ENCODE peak calls at places on chromosomes 1 and 21, in seven cellular contexts. One of them, this sample, is unnamed.

GRCh38 chr1:10678395-10678794 is 118.1 kb downstream of the CASZ1 start:
- DNase-seq in lower lobe of right lung: no peak
- DNase-seq in GM12865: no peak
- DNase-seq in OCI-LY7: no peak
- DNase-seq in endothelial cell: no peak
- DNase-seq in sigmoid colon: no peak
- DNase-seq in tibial artery: no peak
- DNase-seq in this sample: no peak

GRCh38 chr1:172885976-172886375 is 164.8 kb downstream of the TNFSF18 start:
- DNase-seq in lower lobe of right lung: no peak
- DNase-seq in GM12865: no peak
- DNase-seq in OCI-LY7: no peak
- DNase-seq in sigmoid colon: no peak
- DNase-seq in endothelial cell: no peak
- DNase-seq in tibial artery: no peak
- DNase-seq in this sample: no peak

GRCh38 chr1:35931424-35932157 is 686 bp downstream of the AGO3 start:
- DNase-seq in endothelial cell: no peak
- DNase-seq in tibial artery: peak
- DNase-seq in OCI-LY7: no peak
- DNase-seq in sigmoid colon: no peak
- DNase-seq in GM12865: no peak
- DNase-seq in lower lobe of right lung: peak
- DNase-seq in this sample: peak

GRCh38 chr1:216153130-216153529 is 270.1 kb downstream of the USH2A start:
- DNase-seq in OCI-LY7: no peak
- DNase-seq in GM12865: no peak
- DNase-seq in lower lobe of right lung: no peak
- DNase-seq in sigmoid colon: no peak
- DNase-seq in tibial artery: no peak
- DNase-seq in endothelial cell: no peak
- DNase-seq in this sample: no peak

GRCh38 chr1:87572891-87573290 is 244.2 kb downstream of the LMO4 start:
- DNase-seq in OCI-LY7: no peak
- DNase-seq in endothelial cell: no peak
- DNase-seq in sigmoid colon: no peak
- DNase-seq in GM12865: no peak
- DNase-seq in tibial artery: no peak
- DNase-seq in lower lobe of right lung: no peak
- DNase-seq in this sample: no peak

GRCh38 chr1:229843627-229844238 is 217.7 kb downstream of the URB2 start:
- DNase-seq in tibial artery: no peak
- DNase-seq in endothelial cell: no peak
- DNase-seq in OCI-LY7: peak
- DNase-seq in GM12865: peak
- DNase-seq in sigmoid colon: peak
- DNase-seq in lower lobe of right lung: no peak
- DNase-seq in this sample: no peak

GRCh38 chr1:199522338-199522737 is 505.2 kb upstream of the NR5A2 start:
- DNase-seq in lower lobe of right lung: no peak
- DNase-seq in GM12865: no peak
- DNase-seq in tibial artery: no peak
- DNase-seq in endothelial cell: no peak
- DNase-seq in sigmoid colon: no peak
- DNase-seq in OCI-LY7: no peak
- DNase-seq in this sample: no peak

GRCh38 chr1:36116906-36117305 is 8.1 kb downstream of the COL8A2 start:
- DNase-seq in OCI-LY7: no peak
- DNase-seq in lower lobe of right lung: no peak
- DNase-seq in endothelial cell: no peak
- DNase-seq in tibial artery: no peak
- DNase-seq in sigmoid colon: no peak
- DNase-seq in GM12865: no peak
- DNase-seq in this sample: no peak

GRCh38 chr1:77370161-77370560 is 88.3 kb downstream of the AK5 start:
- DNase-seq in lower lobe of right lung: no peak
- DNase-seq in GM12865: no peak
- DNase-seq in endothelial cell: no peak
- DNase-seq in tibial artery: no peak
- DNase-seq in OCI-LY7: no peak
- DNase-seq in sigmoid colon: no peak
- DNase-seq in this sample: no peak

GRCh38 chr1:162847839-162848453 is 13.0 kb downstream of the CCDC190 start:
- DNase-seq in lower lobe of right lung: peak
- DNase-seq in tibial artery: peak
- DNase-seq in endothelial cell: peak
- DNase-seq in OCI-LY7: peak
- DNase-seq in GM12865: peak
- DNase-seq in sigmoid colon: peak
- DNase-seq in this sample: peak

GRCh38 chr1:182766881-182767645 is 22.5 kb upstream of the NPL start:
- DNase-seq in sigmoid colon: no peak
- DNase-seq in lower lobe of right lung: no peak
- DNase-seq in tibial artery: no peak
- DNase-seq in endothelial cell: no peak
- DNase-seq in GM12865: no peak
- DNase-seq in OCI-LY7: no peak
- DNase-seq in this sample: no peak

GRCh38 chr1:231869364-231869763 is 242.8 kb downstream of the DISC1 start:
- DNase-seq in OCI-LY7: peak
- DNase-seq in sigmoid colon: no peak
- DNase-seq in endothelial cell: no peak
- DNase-seq in tibial artery: peak
- DNase-seq in lower lobe of right lung: no peak
- DNase-seq in GM12865: no peak
- DNase-seq in this sample: no peak

DNA sequence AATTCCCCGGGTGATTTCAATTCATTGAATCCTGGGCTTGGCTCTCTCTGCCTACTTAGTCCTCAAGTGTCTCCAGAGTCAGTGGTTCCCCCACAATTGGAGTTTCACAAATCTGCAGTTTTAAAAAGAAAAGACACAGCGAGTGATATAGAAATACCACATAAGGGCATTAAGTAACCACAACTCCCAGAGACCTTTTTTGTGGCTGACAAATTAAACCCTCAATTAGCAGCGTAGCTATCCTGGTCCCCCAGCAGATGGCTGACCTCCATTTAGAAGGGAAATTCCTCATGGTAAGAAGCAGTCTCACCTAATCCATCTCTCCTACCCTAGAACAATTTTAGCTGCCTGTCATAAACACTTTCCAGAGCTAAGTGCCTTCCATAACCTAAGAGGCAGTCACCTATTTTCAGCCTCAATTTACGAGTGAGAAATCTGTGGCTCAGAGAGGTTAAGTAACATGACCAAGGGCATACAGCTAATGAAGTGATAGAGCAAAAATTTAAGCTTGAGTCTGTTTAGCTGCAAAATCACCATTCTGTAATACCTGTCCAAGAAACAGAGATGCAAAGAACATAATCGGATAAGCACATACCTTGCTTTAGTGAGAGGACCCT is 56.0 kb upstream of the NBPF3 start:
- DNase-seq in lower lobe of right lung: no peak
- DNase-seq in OCI-LY7: no peak
- DNase-seq in tibial artery: no peak
- DNase-seq in endothelial cell: no peak
- DNase-seq in sigmoid colon: no peak
- DNase-seq in GM12865: peak
- DNase-seq in this sample: no peak
- TF ChIP-seq CTCF in lower lobe of right lung: no peak
- TF ChIP-seq CTCF in OCI-LY7: peak
- TF ChIP-seq CTCF in tibial artery: no peak
- TF ChIP-seq CTCF in endothelial cell: no peak
- TF ChIP-seq CTCF in sigmoid colon: no peak
- TF ChIP-seq CTCF in GM12865: no peak
- TF ChIP-seq CTCF in this sample: no peak

DNA sequence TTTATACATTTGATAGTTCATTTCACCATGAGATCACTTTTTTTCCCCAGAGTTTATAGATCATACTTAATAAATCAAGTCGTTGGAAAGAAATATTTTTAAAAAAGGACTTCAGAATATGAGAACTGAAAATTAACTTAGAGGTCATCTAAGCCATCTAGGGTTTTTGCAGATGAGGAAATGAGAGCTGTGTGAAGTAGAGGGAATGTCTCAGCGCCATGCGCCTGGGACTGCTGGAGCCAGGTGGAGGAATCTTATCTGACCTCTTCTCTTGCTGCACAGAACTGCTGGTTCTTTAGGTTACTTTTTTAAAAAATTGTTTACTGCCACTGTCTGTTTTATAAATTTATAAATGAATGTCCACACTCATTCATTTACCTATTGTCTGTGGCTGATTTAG is 11.5 kb downstream of the SH3BGR start:
- DNase-seq in lower lobe of right lung: no peak
- DNase-seq in endothelial cell: no peak
- DNase-seq in tibial artery: no peak
- DNase-seq in sigmoid colon: no peak
- DNase-seq in OCI-LY7: no peak
- DNase-seq in GM12865: no peak
- DNase-seq in this sample: no peak
- TF ChIP-seq CTCF in lower lobe of right lung: no peak
- TF ChIP-seq CTCF in endothelial cell: no peak
- TF ChIP-seq CTCF in tibial artery: no peak
- TF ChIP-seq CTCF in sigmoid colon: no peak
- TF ChIP-seq CTCF in OCI-LY7: no peak
- TF ChIP-seq CTCF in GM12865: no peak
- TF ChIP-seq CTCF in this sample: no peak

DNA sequence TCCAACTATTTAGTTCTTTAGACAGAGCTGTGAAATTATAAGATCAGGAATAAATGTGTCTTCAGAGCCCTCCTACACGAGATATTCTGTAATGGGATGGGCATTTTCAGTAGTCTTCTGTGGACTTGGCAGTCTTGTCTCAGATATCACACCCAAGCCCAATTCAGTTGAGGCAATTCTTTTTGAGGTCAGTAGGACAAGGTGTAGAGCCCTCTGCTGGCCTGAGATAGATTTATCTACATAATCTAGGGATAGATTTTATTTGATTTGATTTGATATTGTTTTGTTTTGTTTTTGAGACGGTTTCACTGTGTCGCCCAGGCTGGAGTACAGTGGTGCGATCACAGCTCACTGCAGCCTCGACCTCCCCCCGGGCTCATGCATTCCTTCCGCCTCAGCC is 77.5 kb downstream of the FMN2 start:
- DNase-seq in GM12865: no peak
- DNase-seq in endothelial cell: no peak
- DNase-seq in tibial artery: no peak
- DNase-seq in OCI-LY7: peak
- DNase-seq in sigmoid colon: no peak
- DNase-seq in lower lobe of right lung: no peak
- DNase-seq in this sample: no peak
- TF ChIP-seq CTCF in GM12865: no peak
- TF ChIP-seq CTCF in endothelial cell: peak
- TF ChIP-seq CTCF in tibial artery: no peak
- TF ChIP-seq CTCF in OCI-LY7: peak
- TF ChIP-seq CTCF in sigmoid colon: peak
- TF ChIP-seq CTCF in lower lobe of right lung: no peak
- TF ChIP-seq CTCF in this sample: peak

DNA sequence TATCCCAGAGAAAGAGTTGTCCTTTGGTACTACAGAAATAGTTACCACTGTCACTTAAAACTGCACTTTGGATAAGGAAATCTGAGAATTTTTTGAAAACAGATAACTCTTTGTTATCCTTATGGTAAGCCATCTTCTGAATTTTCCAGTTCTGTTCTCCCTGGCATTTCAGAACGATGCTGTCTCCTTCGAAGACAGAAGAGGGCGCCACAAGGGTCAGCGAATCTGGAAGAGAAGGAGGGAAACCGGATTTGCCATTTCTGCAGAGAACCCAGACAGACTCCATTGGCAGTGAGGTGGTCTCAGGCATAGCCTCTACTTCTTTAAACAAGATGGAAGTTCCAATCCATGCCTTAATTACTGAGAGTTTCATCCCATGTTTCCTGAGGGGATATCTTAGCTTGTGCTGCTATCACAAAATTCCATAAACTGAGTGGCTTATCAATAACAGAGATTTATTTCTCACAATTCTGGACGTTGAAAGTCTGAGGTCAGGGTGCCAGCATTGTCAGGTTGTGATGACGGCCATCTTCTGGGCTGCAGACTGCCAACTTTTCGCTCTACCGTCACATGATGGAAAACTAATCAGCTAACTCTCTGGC is 6.4 kb downstream of the FCRL2 start:
- DNase-seq in OCI-LY7: no peak
- DNase-seq in GM12865: peak
- DNase-seq in tibial artery: no peak
- DNase-seq in lower lobe of right lung: no peak
- DNase-seq in endothelial cell: peak
- DNase-seq in sigmoid colon: no peak
- DNase-seq in this sample: no peak
- TF ChIP-seq CTCF in OCI-LY7: peak
- TF ChIP-seq CTCF in GM12865: peak
- TF ChIP-seq CTCF in tibial artery: no peak
- TF ChIP-seq CTCF in lower lobe of right lung: peak
- TF ChIP-seq CTCF in endothelial cell: peak
- TF ChIP-seq CTCF in sigmoid colon: no peak
- TF ChIP-seq CTCF in this sample: peak

DNA sequence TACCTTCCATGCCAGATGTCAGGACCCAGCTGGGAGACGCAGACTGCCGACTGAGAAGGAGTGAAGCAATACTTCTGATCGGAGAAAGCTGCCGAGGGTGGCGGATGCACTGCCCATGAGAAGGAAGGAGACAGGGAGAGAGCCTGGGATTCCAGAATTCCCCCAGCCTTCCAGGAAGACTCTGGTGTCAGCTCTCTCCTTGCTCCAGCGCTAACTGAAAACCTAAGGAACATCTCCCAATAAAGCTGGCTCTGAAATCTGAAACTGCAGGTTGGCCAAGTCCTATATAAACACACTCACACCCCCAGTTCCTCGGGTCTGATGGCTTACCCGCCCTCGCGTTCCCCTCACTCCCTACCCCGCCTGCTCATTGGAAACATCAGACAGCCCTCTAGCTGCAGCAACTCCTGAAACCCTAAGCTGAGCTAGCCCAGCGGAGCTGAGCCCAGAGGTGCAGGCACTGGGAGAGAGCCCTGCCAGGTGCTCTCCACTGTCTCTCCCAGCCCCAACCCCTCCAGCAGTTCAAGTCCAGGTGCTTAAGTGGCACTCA is 52.3 kb downstream of the PLEKHA6 start:
- DNase-seq in endothelial cell: peak
- DNase-seq in OCI-LY7: no peak
- DNase-seq in GM12865: no peak
- DNase-seq in tibial artery: peak
- DNase-seq in lower lobe of right lung: no peak
- DNase-seq in sigmoid colon: peak
- DNase-seq in this sample: no peak
- TF ChIP-seq CTCF in endothelial cell: no peak
- TF ChIP-seq CTCF in OCI-LY7: no peak
- TF ChIP-seq CTCF in GM12865: no peak
- TF ChIP-seq CTCF in tibial artery: no peak
- TF ChIP-seq CTCF in lower lobe of right lung: no peak
- TF ChIP-seq CTCF in sigmoid colon: no peak
- TF ChIP-seq CTCF in this sample: no peak

GRCh38 chr1:6108937-6109636 is 63.4 kb downstream of the KCNAB2 start:
- DNase-seq in endothelial cell: peak
- DNase-seq in GM12865: peak
- DNase-seq in tibial artery: no peak
- DNase-seq in sigmoid colon: no peak
- DNase-seq in OCI-LY7: peak
- DNase-seq in lower lobe of right lung: peak
- DNase-seq in this sample: no peak
- TF ChIP-seq CTCF in endothelial cell: no peak
- TF ChIP-seq CTCF in GM12865: peak
- TF ChIP-seq CTCF in tibial artery: no peak
- TF ChIP-seq CTCF in sigmoid colon: no peak
- TF ChIP-seq CTCF in OCI-LY7: peak
- TF ChIP-seq CTCF in lower lobe of right lung: peak
- TF ChIP-seq CTCF in this sample: peak

This sample was measured in neural crest cell.